ENCODE peak calls at places on chromosomes 4 and X, in six cellular contexts. M is CD8-positive, alpha-beta T cell; C is NAMALWA; O is GM10248; U is Right ventricle myocardium inferior; K is EH. Q is an unnamed sample.

GRCh38 chr4:150540959-150541360 is 41.0 kb upstream of the MAB21L2 start:
- DNase-seq in M (no peak), C (no peak), O (no peak), U (no peak), K (no peak), Q (no peak)

GRCh38 chr4:3773552-3774001 is 7.4 kb downstream of the ADRA2C start:
- DNase-seq in M (no peak), C (no peak), O (no peak), U (no peak), K (no peak), Q (no peak)

GRCh38 chr4:143358923-143359694 is 22.4 kb downstream of the GAB1 start:
- DNase-seq in M (no peak), C (peak), O (peak), U (no peak), K (peak), Q (no peak)

GRCh38 chrX:155745792-155746191 is 133.0 kb upstream of the TMLHE start:
- DNase-seq in M (no peak), C (no peak), O (no peak), U (no peak), K (peak), Q (peak)

GRCh38 chrX:154813801-154814200 is 8.5 kb upstream of the MPP1 start:
- DNase-seq in M (no peak), C (no peak), O (no peak), U (no peak), K (no peak), Q (no peak)

GRCh38 chr4:114229721-114230120 is 250.3 kb upstream of the ARSJ start:
- DNase-seq in M (no peak), C (no peak), O (no peak), U (no peak), K (no peak), Q (no peak)

GRCh38 chr4:151198748-151199147 is 78.2 kb upstream of the PRSS48 start:
- DNase-seq in M (no peak), C (no peak), O (no peak), U (no peak), K (no peak), Q (no peak)

GRCh38 chr4:126899382-126899801 is 733.4 kb upstream of the INTU start:
- DNase-seq in M (no peak), C (no peak), O (no peak), U (no peak), K (peak), Q (no peak)

GRCh38 chr4:67052981-67053380 is 492.3 kb downstream of the CENPC start:
- DNase-seq in M (no peak), C (no peak), O (no peak), U (no peak), K (no peak), Q (no peak)

GRCh38 chrX:145825896-145826295 is 8.3 kb downstream of the SLITRK2 start:
- DNase-seq in M (no peak), C (peak), O (no peak), U (no peak), K (no peak), Q (no peak)

GRCh38 chr4:149031399-149031798 is 589.2 kb upstream of the NR3C2 start:
- DNase-seq in M (no peak), C (peak), O (no peak), U (no peak), K (peak), Q (no peak)

GRCh38 chr4:1408418-1408817 is 2.2 kb upstream of the NKX1-1 start:
- DNase-seq in M (no peak), C (no peak), O (no peak), U (no peak), K (no peak), Q (peak)

GRCh38 chr4:156946508-156947197 is 24.9 kb downstream of the PDGFC start:
- DNase-seq in M (no peak), C (no peak), O (no peak), U (no peak), K (peak), Q (no peak)

GRCh38 chrX:151694661-151695582 is at the start of gene PRRG3:
- DNase-seq in M (no peak), C (no peak), O (no peak), U (no peak), K (no peak), Q (no peak)

GRCh38 chr4:170988446-170988845 is 824.8 kb upstream of the GALNTL6 start:
- DNase-seq in M (no peak), C (no peak), O (no peak), U (no peak), K (no peak), Q (no peak)

GRCh38 chr4:6493668-6494304 is 21.4 kb upstream of the PPP2R2C start:
- DNase-seq in M (no peak), C (no peak), O (no peak), U (no peak), K (peak), Q (no peak)

GRCh38 chr4:68575081-68575480 is 1.0 kb downstream of the UGT2B17 start:
- DNase-seq in M (no peak), C (no peak), O (no peak), U (no peak), K (no peak), Q (no peak)

GRCh38 chr4:35836591-35836990 is 407.7 kb downstream of the ARAP2 start:
- DNase-seq in M (no peak), C (no peak), O (no peak), U (no peak), K (no peak), Q (no peak)

GRCh38 chr4:44162538-44163270 is 285.9 kb downstream of the KCTD8 start:
- DNase-seq in M (no peak), C (no peak), O (no peak), U (no peak), K (no peak), Q (no peak)

GRCh38 chrX:122422547-122422946 is 761.5 kb upstream of the GRIA3 start:
- DNase-seq in M (no peak), C (no peak), O (no peak), U (no peak), K (no peak), Q (no peak)

GRCh38 chr4:52028970-52029369 is 8.8 kb upstream of the LRRC66 start:
- DNase-seq in M (no peak), C (no peak), O (no peak), U (no peak), K (peak), Q (no peak)

GRCh38 chr4:5921074-5921473 is 28.2 kb upstream of the CRMP1 start:
- DNase-seq in M (no peak), C (no peak), O (no peak), U (no peak), K (no peak), Q (no peak)

GRCh38 chr4:119132306-119132705 is 3.3 kb upstream of the MYOZ2 start:
- DNase-seq in M (no peak), C (no peak), O (no peak), U (no peak), K (peak), Q (no peak)

GRCh38 chrX:1336331-1337143 is at the start of gene IL3RA:
- DNase-seq in M (no peak), C (no peak), O (peak), U (peak), K (peak), Q (no peak)

Q was measured in Peyer's patch.